ENCODE peak calls at places on chromosomes 4 and X, in six cellular contexts. M is D341Med; O is nucleus accumbens; K is stimulated activated CD8-positive, alpha-beta memory T cell treated with anti-CD3 and anti-CD28 coated beads, Interleukin-2, amount 100 ng/mL, for 48 hours; G is SJCRH30; Q is NCI-H1417. B is an unnamed sample.

GRCh38 chr4:40630335-40631021 is 814 bp upstream of the RBM47 start:
- DNase-seq in M (no peak), O (peak; percentile 7), K (no peak), G (no peak), Q (no peak), B (no peak)

GRCh38 chr4:4182835-4183568 is 43.7 kb downstream of the OTOP1 start:
- DNase-seq in M (peak; percentile 54), O (no peak), K (no peak), G (peak; percentile 50), Q (no peak), B (no peak)

GRCh38 chrX:8868906-8869305 is 67.7 kb upstream of the FAM9A start:
- DNase-seq in M (no peak), O (no peak), K (no peak), G (peak; percentile 5), Q (no peak), B (no peak)

GRCh38 chr4:74157116-74157742 is 689 bp upstream of the MTHFD2L start:
- DNase-seq in M (no peak), O (no peak), K (no peak), G (no peak), Q (no peak), B (no peak)

GRCh38 chr4:10623241-10623640 is 61.3 kb downstream of the CLNK start:
- DNase-seq in M (no peak), O (no peak), K (no peak), G (no peak), Q (no peak), B (no peak)

GRCh38 chr4:113979157-113979972 is at the start of gene ARSJ:
- DNase-seq in M (peak; percentile 64), O (no peak), K (no peak), G (peak; percentile 76), Q (peak; percentile 74), B (no peak)

GRCh38 chr4:5925419-5926187 is 32.7 kb upstream of the CRMP1 start:
- DNase-seq in M (no peak), O (no peak), K (no peak), G (no peak), Q (no peak), B (no peak)

GRCh38 chr4:159042097-159042605 is 60.7 kb upstream of the RAPGEF2 start:
- DNase-seq in M (no peak), O (no peak), K (no peak), G (peak; percentile 3), Q (no peak), B (no peak)

GRCh38 chrX:124113799-124114600 is 152.5 kb downstream of the STAG2 start:
- DNase-seq in M (no peak), O (no peak), K (no peak), G (no peak), Q (no peak), B (no peak)

GRCh38 chr4:70980196-70980595 is 13.3 kb upstream of the DCK start:
- DNase-seq in M (no peak), O (no peak), K (no peak), G (no peak), Q (no peak), B (no peak)

GRCh38 chr4:189600598-189601435 is 339.9 kb upstream of the FRG1 start:
- DNase-seq in M (no peak), O (no peak), K (no peak), G (peak; percentile 24), Q (no peak), B (no peak)

GRCh38 chr4:139460565-139460964 is 6.6 kb downstream of the RAB33B start:
- DNase-seq in M (no peak), O (no peak), K (no peak), G (no peak), Q (no peak), B (no peak)

GRCh38 chr4:159400782-159401712 is 298.2 kb downstream of the RAPGEF2 start:
- DNase-seq in M (no peak), O (no peak), K (no peak), G (peak; percentile 27), Q (no peak), B (no peak)

GRCh38 chr4:31246856-31247255 is 526.7 kb downstream of the PCDH7 start:
- DNase-seq in M (no peak), O (no peak), K (no peak), G (no peak), Q (no peak), B (no peak)

GRCh38 chrX:44669626-44670025 is 127.0 kb upstream of the FUNDC1 start:
- DNase-seq in M (no peak), O (no peak), K (no peak), G (no peak), Q (no peak), B (no peak)

GRCh38 chr4:5787311-5787710 is 76.3 kb downstream of the EVC start:
- DNase-seq in M (no peak), O (no peak), K (no peak), G (no peak), Q (no peak), B (no peak)

GRCh38 chrX:9467181-9467580 is 2.3 kb downstream of the TBL1X start:
- DNase-seq in M (no peak), O (no peak), K (no peak), G (no peak), Q (no peak), B (no peak)

GRCh38 chr4:66266035-66266434 is 595.7 kb upstream of the EPHA5 start:
- DNase-seq in M (no peak), O (no peak), K (no peak), G (peak; percentile 67), Q (peak; percentile 24), B (no peak)

GRCh38 chrX:108036298-108036973 is 8.4 kb upstream of the VSIG1 start:
- DNase-seq in M (no peak), O (no peak), K (no peak), G (no peak), Q (no peak), B (peak; percentile 12)

GRCh38 chrX:153302796-153303195 is 18.8 kb downstream of the PNMA6F start:
- DNase-seq in M (no peak), O (no peak), K (no peak), G (no peak), Q (no peak), B (no peak)

GRCh38 chr4:151376540-151376939 is 32.4 kb upstream of the FHIP1A start:
- DNase-seq in M (no peak), O (no peak), K (no peak), G (no peak), Q (no peak), B (no peak)

B was measured in NCI-H1436.